ENCODE peak calls at places on chromosomes 3 and 15, in ten cellular contexts. One of them, this sample, is unnamed.

GRCh38 chr3:61114316-61114953 is 136.8 kb downstream of the FHIT start:
- DNase-seq in sigmoid colon: no peak
- DNase-seq in tibial nerve: no peak
- DNase-seq in lung: no peak
- DNase-seq in CD4-positive, alpha-beta T cell: no peak
- DNase-seq in upper lobe of left lung: peak; percentile 30
- DNase-seq in stomach: no peak
- DNase-seq in transverse colon: no peak
- DNase-seq in psoas muscle: no peak
- DNase-seq in mammary epithelial cell: no peak
- DNase-seq in this sample: no peak

GRCh38 chr3:12273045-12273695 is 15.7 kb upstream of the PPARG start:
- DNase-seq in sigmoid colon: no peak
- DNase-seq in tibial nerve: no peak
- DNase-seq in lung: no peak
- DNase-seq in CD4-positive, alpha-beta T cell: no peak
- DNase-seq in upper lobe of left lung: no peak
- DNase-seq in stomach: no peak
- DNase-seq in transverse colon: no peak
- DNase-seq in psoas muscle: no peak
- DNase-seq in mammary epithelial cell: no peak
- DNase-seq in this sample: no peak

GRCh38 chr3:182331356-182331755 is 461.9 kb upstream of the ATP11B start:
- DNase-seq in sigmoid colon: no peak
- DNase-seq in tibial nerve: no peak
- DNase-seq in lung: no peak
- DNase-seq in CD4-positive, alpha-beta T cell: no peak
- DNase-seq in upper lobe of left lung: no peak
- DNase-seq in stomach: no peak
- DNase-seq in transverse colon: no peak
- DNase-seq in psoas muscle: no peak
- DNase-seq in mammary epithelial cell: peak; percentile 51
- DNase-seq in this sample: no peak

GRCh38 chr3:11367116-11367781 is 95.1 kb downstream of the ATG7 start:
- DNase-seq in sigmoid colon: peak; percentile 79
- DNase-seq in tibial nerve: no peak
- DNase-seq in lung: peak; percentile 44
- DNase-seq in CD4-positive, alpha-beta T cell: no peak
- DNase-seq in upper lobe of left lung: peak; percentile 36
- DNase-seq in stomach: no peak
- DNase-seq in transverse colon: peak; percentile 25
- DNase-seq in psoas muscle: peak; percentile 36
- DNase-seq in mammary epithelial cell: no peak
- DNase-seq in this sample: no peak

GRCh38 chr3:11774296-11774877 is 72.3 kb downstream of the TAMM41 start:
- DNase-seq in sigmoid colon: peak; percentile 68
- DNase-seq in tibial nerve: no peak
- DNase-seq in lung: peak; percentile 37
- DNase-seq in CD4-positive, alpha-beta T cell: no peak
- DNase-seq in upper lobe of left lung: peak; percentile 55
- DNase-seq in stomach: peak; percentile 54
- DNase-seq in transverse colon: peak; percentile 45
- DNase-seq in psoas muscle: no peak
- DNase-seq in mammary epithelial cell: peak; percentile 58
- DNase-seq in this sample: peak; percentile 21

GRCh38 chr3:72782521-72782920 is 65.7 kb downstream of the SHQ1 start:
- DNase-seq in sigmoid colon: no peak
- DNase-seq in tibial nerve: no peak
- DNase-seq in lung: no peak
- DNase-seq in CD4-positive, alpha-beta T cell: no peak
- DNase-seq in upper lobe of left lung: no peak
- DNase-seq in stomach: no peak
- DNase-seq in transverse colon: no peak
- DNase-seq in psoas muscle: no peak
- DNase-seq in mammary epithelial cell: no peak
- DNase-seq in this sample: no peak

GRCh38 chr3:113914646-113915045 is 33.2 kb upstream of the ZDHHC23 start:
- DNase-seq in sigmoid colon: no peak
- DNase-seq in tibial nerve: no peak
- DNase-seq in lung: no peak
- DNase-seq in CD4-positive, alpha-beta T cell: no peak
- DNase-seq in upper lobe of left lung: no peak
- DNase-seq in stomach: no peak
- DNase-seq in transverse colon: no peak
- DNase-seq in psoas muscle: no peak
- DNase-seq in mammary epithelial cell: no peak
- DNase-seq in this sample: peak; percentile 10

GRCh38 chr3:152127058-152127457 is 141.7 kb upstream of the MBNL1 start:
- DNase-seq in sigmoid colon: no peak
- DNase-seq in tibial nerve: no peak
- DNase-seq in lung: no peak
- DNase-seq in CD4-positive, alpha-beta T cell: no peak
- DNase-seq in upper lobe of left lung: no peak
- DNase-seq in stomach: no peak
- DNase-seq in transverse colon: no peak
- DNase-seq in psoas muscle: no peak
- DNase-seq in mammary epithelial cell: no peak
- DNase-seq in this sample: no peak

GRCh38 chr15:67107014-67107812 is 41.8 kb downstream of the SMAD3 start:
- DNase-seq in sigmoid colon: peak; percentile 92
- DNase-seq in tibial nerve: no peak
- DNase-seq in lung: peak; percentile 72
- DNase-seq in CD4-positive, alpha-beta T cell: no peak
- DNase-seq in upper lobe of left lung: peak; percentile 85
- DNase-seq in stomach: peak; percentile 82
- DNase-seq in transverse colon: peak; percentile 77
- DNase-seq in psoas muscle: peak; percentile 63
- DNase-seq in mammary epithelial cell: peak; percentile 98
- DNase-seq in this sample: peak; percentile 96

GRCh38 chr15:67105065-67105951 is 39.9 kb downstream of the SMAD3 start:
- DNase-seq in sigmoid colon: peak; percentile 83
- DNase-seq in tibial nerve: no peak
- DNase-seq in lung: peak; percentile 52
- DNase-seq in CD4-positive, alpha-beta T cell: no peak
- DNase-seq in upper lobe of left lung: no peak
- DNase-seq in stomach: peak; percentile 57
- DNase-seq in transverse colon: peak; percentile 58
- DNase-seq in psoas muscle: peak; percentile 69
- DNase-seq in mammary epithelial cell: peak; percentile 98
- DNase-seq in this sample: peak; percentile 96

GRCh38 chr15:67106764-67107013 is 41.3 kb downstream of the SMAD3 start:
- DNase-seq in sigmoid colon: no peak
- DNase-seq in tibial nerve: no peak
- DNase-seq in lung: no peak
- DNase-seq in CD4-positive, alpha-beta T cell: no peak
- DNase-seq in upper lobe of left lung: no peak
- DNase-seq in stomach: no peak
- DNase-seq in transverse colon: no peak
- DNase-seq in psoas muscle: no peak
- DNase-seq in mammary epithelial cell: no peak
- DNase-seq in this sample: no peak

GRCh38 chr15:67104453-67104852 is 39.1 kb downstream of the SMAD3 start:
- DNase-seq in sigmoid colon: no peak
- DNase-seq in tibial nerve: no peak
- DNase-seq in lung: no peak
- DNase-seq in CD4-positive, alpha-beta T cell: no peak
- DNase-seq in upper lobe of left lung: no peak
- DNase-seq in stomach: no peak
- DNase-seq in transverse colon: no peak
- DNase-seq in psoas muscle: no peak
- DNase-seq in mammary epithelial cell: no peak
- DNase-seq in this sample: no peak

GRCh38 chr15:67105991-67106763 is 40.8 kb downstream of the SMAD3 start:
- DNase-seq in sigmoid colon: no peak
- DNase-seq in tibial nerve: no peak
- DNase-seq in lung: no peak
- DNase-seq in CD4-positive, alpha-beta T cell: no peak
- DNase-seq in upper lobe of left lung: no peak
- DNase-seq in stomach: no peak
- DNase-seq in transverse colon: no peak
- DNase-seq in psoas muscle: no peak
- DNase-seq in mammary epithelial cell: no peak
- DNase-seq in this sample: no peak
- H3K27ac ChIP-seq in sigmoid colon: peak overlapping the region; percentile 84
- H3K27ac ChIP-seq in tibial nerve: peak overlapping the region; percentile 86
- H3K27ac ChIP-seq in lung: peak overlapping the region; percentile 70
- H3K27ac ChIP-seq in CD4-positive, alpha-beta T cell: no peak overlapping the region
- H3K27ac ChIP-seq in upper lobe of left lung: peak overlapping the region; percentile 64
- H3K27ac ChIP-seq in stomach: peak overlapping the region; percentile 88
- H3K27ac ChIP-seq in transverse colon: peak overlapping the region; percentile 77
- H3K27ac ChIP-seq in psoas muscle: peak overlapping the region; percentile 90
- H3K27ac ChIP-seq in mammary epithelial cell: peak overlapping the region; percentile 95
- H3K27ac ChIP-seq in this sample: peak overlapping the region; percentile 97

DNA sequence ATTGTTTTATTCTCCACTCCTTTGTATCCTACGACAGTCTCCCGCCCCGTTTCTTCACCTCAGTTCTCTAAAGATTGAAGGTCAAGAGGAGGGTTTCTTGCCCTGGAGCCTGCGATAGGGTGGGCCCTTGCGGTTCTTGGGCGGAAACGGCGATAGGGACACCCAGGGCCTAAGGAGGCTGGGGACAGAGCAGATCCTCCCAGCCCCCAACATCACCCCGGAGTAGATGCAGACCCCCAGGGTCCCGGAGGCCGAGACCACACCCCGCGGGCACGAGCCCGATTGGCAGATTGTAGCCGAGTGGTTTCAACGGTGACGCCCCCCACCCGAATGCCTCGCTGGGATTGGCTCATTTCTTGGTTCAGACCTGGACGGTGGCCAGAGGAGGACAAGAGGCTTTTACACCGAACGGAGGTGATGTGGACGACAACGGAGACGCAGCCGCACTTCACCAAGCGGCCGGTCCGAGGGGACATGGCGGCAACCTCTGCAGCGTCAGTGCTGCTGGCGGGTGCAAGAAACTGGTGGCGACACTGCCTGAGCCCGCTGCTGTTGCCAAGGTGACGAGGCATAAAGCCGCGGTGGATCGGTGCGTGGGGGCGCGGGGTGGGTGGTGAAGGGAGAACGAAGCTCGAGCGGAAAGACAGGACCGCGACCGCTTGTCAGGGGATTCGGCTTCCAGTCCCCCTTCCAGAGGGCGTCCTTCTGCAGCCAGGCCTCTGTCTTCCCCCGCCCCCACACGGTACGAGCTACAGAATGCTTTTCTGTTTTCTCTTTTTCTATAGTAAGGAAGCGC is 19.0 kb upstream of the MCF2L2 start:
- DNase-seq in sigmoid colon: peak; percentile 92
- DNase-seq in tibial nerve: peak; percentile 64
- DNase-seq in lung: peak; percentile 92
- DNase-seq in CD4-positive, alpha-beta T cell: peak; percentile 63
- DNase-seq in upper lobe of left lung: peak; percentile 90
- DNase-seq in stomach: peak; percentile 82
- DNase-seq in transverse colon: peak; percentile 87
- DNase-seq in psoas muscle: peak; percentile 84
- DNase-seq in mammary epithelial cell: peak; percentile 84
- DNase-seq in this sample: peak; percentile 68
- TF ChIP-seq CTCF in sigmoid colon: no peak
- TF ChIP-seq CTCF in tibial nerve: no peak
- TF ChIP-seq CTCF in lung: no peak
- TF ChIP-seq CTCF in CD4-positive, alpha-beta T cell: no peak
- TF ChIP-seq CTCF in upper lobe of left lung: no peak
- TF ChIP-seq CTCF in stomach: no peak
- TF ChIP-seq CTCF in transverse colon: no peak
- TF ChIP-seq CTCF in psoas muscle: no peak
- TF ChIP-seq CTCF in mammary epithelial cell: no peak
- TF ChIP-seq CTCF in this sample: no peak

GRCh38 chr15:64803526-64803925 is 21.9 kb downstream of the PIF1 start:
- DNase-seq in sigmoid colon: no peak
- DNase-seq in tibial nerve: no peak
- DNase-seq in lung: no peak
- DNase-seq in CD4-positive, alpha-beta T cell: no peak
- DNase-seq in upper lobe of left lung: no peak
- DNase-seq in stomach: no peak
- DNase-seq in transverse colon: no peak
- DNase-seq in psoas muscle: no peak
- DNase-seq in mammary epithelial cell: no peak
- DNase-seq in this sample: no peak

GRCh38 chr15:64807751-64808222 is 17.7 kb downstream of the PIF1 start:
- DNase-seq in sigmoid colon: peak; percentile 74
- DNase-seq in tibial nerve: no peak
- DNase-seq in lung: no peak
- DNase-seq in CD4-positive, alpha-beta T cell: no peak
- DNase-seq in upper lobe of left lung: no peak
- DNase-seq in stomach: no peak
- DNase-seq in transverse colon: no peak
- DNase-seq in psoas muscle: no peak
- DNase-seq in mammary epithelial cell: no peak
- DNase-seq in this sample: no peak

GRCh38 chr15:64807051-64807749 is 18.2 kb downstream of the PIF1 start:
- DNase-seq in sigmoid colon: peak; percentile 86
- DNase-seq in tibial nerve: no peak
- DNase-seq in lung: no peak
- DNase-seq in CD4-positive, alpha-beta T cell: no peak
- DNase-seq in upper lobe of left lung: no peak
- DNase-seq in stomach: no peak
- DNase-seq in transverse colon: no peak
- DNase-seq in psoas muscle: no peak
- DNase-seq in mammary epithelial cell: no peak
- DNase-seq in this sample: no peak

GRCh38 chr15:64806509-64806908 is 18.9 kb downstream of the PIF1 start:
- DNase-seq in sigmoid colon: no peak
- DNase-seq in tibial nerve: no peak
- DNase-seq in lung: no peak
- DNase-seq in CD4-positive, alpha-beta T cell: no peak
- DNase-seq in upper lobe of left lung: no peak
- DNase-seq in stomach: no peak
- DNase-seq in transverse colon: no peak
- DNase-seq in psoas muscle: no peak
- DNase-seq in mammary epithelial cell: no peak
- DNase-seq in this sample: no peak

GRCh38 chr15:64804619-64805018 is 20.8 kb downstream of the PIF1 start:
- DNase-seq in sigmoid colon: no peak
- DNase-seq in tibial nerve: no peak
- DNase-seq in lung: no peak
- DNase-seq in CD4-positive, alpha-beta T cell: no peak
- DNase-seq in upper lobe of left lung: no peak
- DNase-seq in stomach: no peak
- DNase-seq in transverse colon: no peak
- DNase-seq in psoas muscle: no peak
- DNase-seq in mammary epithelial cell: no peak
- DNase-seq in this sample: no peak
- H3K27ac ChIP-seq in sigmoid colon: peak overlapping the region; percentile 82
- H3K27ac ChIP-seq in tibial nerve: no peak overlapping the region
- H3K27ac ChIP-seq in lung: peak overlapping the region; percentile 35
- H3K27ac ChIP-seq in CD4-positive, alpha-beta T cell: no peak overlapping the region
- H3K27ac ChIP-seq in upper lobe of left lung: no peak overlapping the region
- H3K27ac ChIP-seq in stomach: no peak overlapping the region
- H3K27ac ChIP-seq in transverse colon: peak overlapping the region; percentile 55
- H3K27ac ChIP-seq in psoas muscle: no peak overlapping the region
- H3K27ac ChIP-seq in mammary epithelial cell: no peak overlapping the region
- H3K27ac ChIP-seq in this sample: no peak overlapping the region

DNA sequence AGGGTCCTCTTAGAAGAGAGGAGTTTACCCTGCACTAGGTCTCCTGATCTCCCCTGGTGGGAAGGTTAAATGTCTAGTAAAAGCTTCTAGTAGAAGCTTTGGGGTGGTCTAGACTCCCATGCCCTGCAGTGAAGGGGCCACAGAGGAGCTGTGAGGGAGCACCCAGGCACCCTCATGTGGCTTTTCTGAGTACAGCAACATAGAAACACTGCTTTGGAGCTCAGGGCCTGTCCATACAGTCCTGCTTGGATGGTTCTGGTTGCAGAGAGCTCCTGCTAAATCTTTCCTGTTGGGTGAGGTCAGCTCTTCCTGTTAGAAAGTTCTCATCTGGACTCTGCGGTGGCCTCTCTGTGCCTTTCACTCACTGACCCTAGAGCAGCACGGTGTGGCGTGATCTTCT is 47.8 kb downstream of the GPD1L start:
- DNase-seq in sigmoid colon: no peak
- DNase-seq in tibial nerve: no peak
- DNase-seq in lung: no peak
- DNase-seq in CD4-positive, alpha-beta T cell: no peak
- DNase-seq in upper lobe of left lung: no peak
- DNase-seq in stomach: no peak
- DNase-seq in transverse colon: no peak
- DNase-seq in psoas muscle: no peak
- DNase-seq in mammary epithelial cell: no peak
- DNase-seq in this sample: no peak
- TF ChIP-seq CTCF in sigmoid colon: no peak
- TF ChIP-seq CTCF in tibial nerve: no peak
- TF ChIP-seq CTCF in lung: no peak
- TF ChIP-seq CTCF in CD4-positive, alpha-beta T cell: no peak
- TF ChIP-seq CTCF in upper lobe of left lung: no peak
- TF ChIP-seq CTCF in stomach: no peak
- TF ChIP-seq CTCF in transverse colon: no peak
- TF ChIP-seq CTCF in psoas muscle: no peak
- TF ChIP-seq CTCF in mammary epithelial cell: no peak
- TF ChIP-seq CTCF in this sample: no peak

This sample was measured in RWPE1.